ENCODE peak calls at places on chromosomes 7 and 10, in seven cellular contexts. G is neural crest cell; Z is HFF-Myc; J is NCI-H1105; V is stimulated activated CD4-positive, alpha-beta T cell treated with anti-CD3 and anti-CD28 coated beads, TNF-alpha, amount 100 ng/mL, for 4 hours; X is endothelial cell of umbilical vein; M is stimulated activated CD8-positive, alpha-beta memory T cell treated with anti-CD3 and anti-CD28 coated beads, Interleukin-4, amount 100 ng/mL, for 24 hours. I is an unnamed sample.

GRCh38 chr7:128757203-128757602 is 18.0 kb downstream of the CALU start:
- DNase-seq in G (no peak), Z (no peak), V (no peak), X (no peak), M (no peak), J (no peak), I (no peak)

GRCh38 chr10:62640386-62640785 is 164.1 kb upstream of the ADO start:
- DNase-seq in M (no peak), J (no peak), Z (peak; percentile 55), V (no peak), X (no peak), G (no peak), I (no peak)

GRCh38 chr7:91620827-91621226 is 259.7 kb downstream of the MTERF1 start:
- DNase-seq in G (no peak), X (no peak), V (no peak), J (no peak), Z (no peak), M (no peak), I (no peak)

GRCh38 chr10:122669842-122670241 is 29.8 kb downstream of the C10orf120 start:
- DNase-seq in G (no peak), X (no peak), V (no peak), J (no peak), Z (no peak), M (no peak), I (no peak)

GRCh38 chr10:100403734-100404133 is 56.7 kb downstream of the SCD start:
- DNase-seq in V (no peak), G (no peak), Z (no peak), J (peak; percentile 2), M (no peak), X (no peak), I (no peak)

GRCh38 chr10:92880912-92881311 is 32.6 kb downstream of the EXOC6 start:
- DNase-seq in G (no peak), X (no peak), M (no peak), Z (no peak), J (no peak), V (no peak), I (no peak)

GRCh38 chr7:5377279-5377678 is 46.4 kb downstream of the TNRC18 start:
- DNase-seq in G (no peak), M (no peak), X (no peak), J (no peak), V (no peak), Z (no peak), I (no peak)

GRCh38 chr10:128950159-128950956 is 516.7 kb upstream of the MGMT start:
- DNase-seq in M (no peak), V (no peak), G (no peak), Z (no peak), X (no peak), J (no peak), I (no peak)

GRCh38 chr7:149823631-149824199 is 14.5 kb upstream of the ZNF862 start:
- DNase-seq in V (no peak), X (no peak), G (no peak), M (no peak), Z (no peak), J (no peak), I (no peak)

GRCh38 chr10:31819393-31819820 is 109.2 kb downstream of the ARHGAP12 start:
- DNase-seq in G (no peak), M (no peak), V (no peak), Z (no peak), X (no peak), J (no peak), I (no peak)

GRCh38 chr10:110307805-110308204 is 3.1 kb upstream of the SMNDC1 start:
- DNase-seq in G (no peak), J (no peak), Z (no peak), M (no peak), V (no peak), X (peak; percentile 67), I (no peak)

GRCh38 chr10:112565434-112566053 is 118.5 kb downstream of the VTI1A start:
- DNase-seq in G (peak; percentile 59), Z (peak; percentile 52), J (peak; percentile 14), X (peak; percentile 87), V (no peak), M (no peak), I (no peak)

GRCh38 chr7:35652124-35652523 is 42.8 kb downstream of the HERPUD2 start:
- DNase-seq in J (no peak), M (no peak), X (no peak), V (no peak), Z (no peak), G (no peak), I (no peak)

GRCh38 chr10:27661511-27662286 is 83.9 kb downstream of the MKX start:
- DNase-seq in G (no peak), X (no peak), V (no peak), J (no peak), M (no peak), Z (no peak), I (no peak)

GRCh38 chr7:111982804-111983203 is 223.4 kb downstream of the DOCK4 start:
- DNase-seq in G (no peak), V (no peak), X (no peak), J (no peak), M (no peak), Z (no peak), I (no peak)

GRCh38 chr10:97459933-97460332 is 14.0 kb downstream of the ZDHHC16 start:
- DNase-seq in V (no peak), M (no peak), J (no peak), G (no peak), Z (no peak), X (no peak), I (no peak)

GRCh38 chr7:118072893-118073674 is 110.9 kb upstream of the LSM8 start:
- DNase-seq in X (no peak), J (no peak), M (no peak), V (no peak), Z (no peak), G (no peak), I (no peak)

GRCh38 chr7:75962607-75963382 is 31.6 kb downstream of the TMEM120A start:
- DNase-seq in Z (no peak), G (peak; percentile 34), J (no peak), X (peak; percentile 74), M (no peak), V (no peak), I (no peak)

GRCh38 chr10:118592675-118593330 is 2.6 kb downstream of the PRLHR start:
- DNase-seq in Z (no peak), G (no peak), M (no peak), X (no peak), V (no peak), J (peak; percentile 80), I (no peak)

I was measured in central memory CD8-positive, alpha-beta T cell.